ENCODE peak calls at places on chromosomes 1 and 21, in six cellular contexts. One of them, this sample, is unnamed.

GRCh38 chr1:93346472-93346991 is 825 bp downstream of the DR1 start:
- ATAC-seq in HCT116: peak
- ATAC-seq in GM12878: peak
- ATAC-seq in HepG2: peak
- ATAC-seq in upper lobe of left lung: peak
- ATAC-seq in K562: peak
- ATAC-seq in this sample: no peak

GRCh38 chr1:55040083-55040952 is 970 bp downstream of the PCSK9 start:
- ATAC-seq in HCT116: peak
- ATAC-seq in GM12878: no peak
- ATAC-seq in HepG2: peak
- ATAC-seq in upper lobe of left lung: peak
- ATAC-seq in K562: peak
- ATAC-seq in this sample: no peak

GRCh38 chr21:29265690-29266479 is 32.8 kb upstream of the BACH1 start:
- ATAC-seq in HCT116: no peak
- ATAC-seq in GM12878: peak
- ATAC-seq in HepG2: no peak
- ATAC-seq in upper lobe of left lung: no peak
- ATAC-seq in K562: no peak
- ATAC-seq in this sample: no peak

GRCh38 chr1:71986181-71986580 is 296.2 kb downstream of the NEGR1 start:
- ATAC-seq in HCT116: no peak
- ATAC-seq in GM12878: no peak
- ATAC-seq in HepG2: no peak
- ATAC-seq in upper lobe of left lung: no peak
- ATAC-seq in K562: no peak
- ATAC-seq in this sample: no peak

GRCh38 chr1:236904874-236905741 is 99.1 kb downstream of the MT1HL1 start:
- ATAC-seq in HCT116: peak
- ATAC-seq in GM12878: no peak
- ATAC-seq in HepG2: peak
- ATAC-seq in upper lobe of left lung: peak
- ATAC-seq in K562: peak
- ATAC-seq in this sample: peak

GRCh38 chr1:27074175-27074780 is 61.6 kb upstream of the TENT5B start:
- ATAC-seq in HCT116: peak
- ATAC-seq in GM12878: no peak
- ATAC-seq in HepG2: no peak
- ATAC-seq in upper lobe of left lung: peak
- ATAC-seq in K562: peak
- ATAC-seq in this sample: peak

GRCh38 chr1:154809436-154810413 is 60.4 kb downstream of the KCNN3 start:
- ATAC-seq in HCT116: peak
- ATAC-seq in GM12878: peak
- ATAC-seq in HepG2: peak
- ATAC-seq in upper lobe of left lung: peak
- ATAC-seq in K562: no peak
- ATAC-seq in this sample: peak

GRCh38 chr1:168498159-168498609 is 45.6 kb downstream of the XCL2 start:
- ATAC-seq in HCT116: no peak
- ATAC-seq in GM12878: no peak
- ATAC-seq in HepG2: no peak
- ATAC-seq in upper lobe of left lung: no peak
- ATAC-seq in K562: no peak
- ATAC-seq in this sample: peak

GRCh38 chr1:184428604-184429003 is 41.8 kb downstream of the C1orf21 start:
- ATAC-seq in HCT116: no peak
- ATAC-seq in GM12878: no peak
- ATAC-seq in HepG2: no peak
- ATAC-seq in upper lobe of left lung: no peak
- ATAC-seq in K562: no peak
- ATAC-seq in this sample: no peak

GRCh38 chr1:28437924-28438699 is 67.7 kb upstream of the RCC1 start:
- ATAC-seq in HCT116: peak
- ATAC-seq in GM12878: peak
- ATAC-seq in HepG2: peak
- ATAC-seq in upper lobe of left lung: peak
- ATAC-seq in K562: peak
- ATAC-seq in this sample: peak

GRCh38 chr1:65003316-65003664 is 36.9 kb upstream of the JAK1 start:
- ATAC-seq in HCT116: peak
- ATAC-seq in GM12878: no peak
- ATAC-seq in HepG2: peak
- ATAC-seq in upper lobe of left lung: no peak
- ATAC-seq in K562: no peak
- ATAC-seq in this sample: no peak

GRCh38 chr1:216604771-216605170 is 118.5 kb downstream of the ESRRG start:
- ATAC-seq in HCT116: no peak
- ATAC-seq in GM12878: no peak
- ATAC-seq in HepG2: no peak
- ATAC-seq in upper lobe of left lung: no peak
- ATAC-seq in K562: no peak
- ATAC-seq in this sample: no peak

GRCh38 chr1:54331091-54331772 is 75.0 kb downstream of the SSBP3 start:
- ATAC-seq in HCT116: no peak
- ATAC-seq in GM12878: no peak
- ATAC-seq in HepG2: no peak
- ATAC-seq in upper lobe of left lung: no peak
- ATAC-seq in K562: no peak
- ATAC-seq in this sample: no peak

GRCh38 chr1:33443705-33444180 is 12.8 kb upstream of the PHC2 start:
- ATAC-seq in HCT116: peak
- ATAC-seq in GM12878: no peak
- ATAC-seq in HepG2: no peak
- ATAC-seq in upper lobe of left lung: peak
- ATAC-seq in K562: no peak
- ATAC-seq in this sample: no peak

GRCh38 chr1:213332491-213332890 is 281.4 kb downstream of the RPS6KC1 start:
- ATAC-seq in HCT116: no peak
- ATAC-seq in GM12878: no peak
- ATAC-seq in HepG2: no peak
- ATAC-seq in upper lobe of left lung: no peak
- ATAC-seq in K562: no peak
- ATAC-seq in this sample: no peak

GRCh38 chr1:211345719-211346118 is 19.1 kb downstream of the TRAF5 start:
- ATAC-seq in HCT116: no peak
- ATAC-seq in GM12878: no peak
- ATAC-seq in HepG2: no peak
- ATAC-seq in upper lobe of left lung: no peak
- ATAC-seq in K562: no peak
- ATAC-seq in this sample: no peak

GRCh38 chr1:160850541-160850940 is 12.1 kb downstream of the CD244 start:
- ATAC-seq in HCT116: no peak
- ATAC-seq in GM12878: no peak
- ATAC-seq in HepG2: no peak
- ATAC-seq in upper lobe of left lung: no peak
- ATAC-seq in K562: no peak
- ATAC-seq in this sample: no peak

GRCh38 chr1:40956397-40956796 is 23.1 kb upstream of the CTPS1 start:
- ATAC-seq in HCT116: no peak
- ATAC-seq in GM12878: no peak
- ATAC-seq in HepG2: no peak
- ATAC-seq in upper lobe of left lung: no peak
- ATAC-seq in K562: no peak
- ATAC-seq in this sample: no peak

GRCh38 chr1:10635992-10636391 is 160.5 kb downstream of the CASZ1 start:
- ATAC-seq in HCT116: no peak
- ATAC-seq in GM12878: no peak
- ATAC-seq in HepG2: no peak
- ATAC-seq in upper lobe of left lung: no peak
- ATAC-seq in K562: no peak
- ATAC-seq in this sample: no peak

GRCh38 chr1:112805155-112805853 is 90.2 kb upstream of the PPM1J start:
- ATAC-seq in HCT116: no peak
- ATAC-seq in GM12878: no peak
- ATAC-seq in HepG2: peak
- ATAC-seq in upper lobe of left lung: no peak
- ATAC-seq in K562: no peak
- ATAC-seq in this sample: no peak

GRCh38 chr1:236794585-236795034 is 482 bp upstream of the MTR start:
- ATAC-seq in HCT116: no peak
- ATAC-seq in GM12878: no peak
- ATAC-seq in HepG2: no peak
- ATAC-seq in upper lobe of left lung: no peak
- ATAC-seq in K562: no peak
- ATAC-seq in this sample: no peak

GRCh38 chr21:45050361-45050785 is 24.0 kb upstream of the ADARB1 start:
- ATAC-seq in HCT116: no peak
- ATAC-seq in GM12878: no peak
- ATAC-seq in HepG2: no peak
- ATAC-seq in upper lobe of left lung: peak
- ATAC-seq in K562: no peak
- ATAC-seq in this sample: peak
- TF ChIP-seq POLR2AphosphoS5 in HCT116: no peak
- TF ChIP-seq POLR2AphosphoS5 in GM12878: no peak
- TF ChIP-seq POLR2AphosphoS5 in HepG2: no peak
- TF ChIP-seq POLR2AphosphoS5 in upper lobe of left lung: peak
- TF ChIP-seq POLR2AphosphoS5 in K562: no peak
- TF ChIP-seq POLR2AphosphoS5 in this sample: peak

GRCh38 chr1:9454494-9455066 is 84.7 kb upstream of the SLC25A33 start:
- ATAC-seq in HCT116: no peak
- ATAC-seq in GM12878: peak
- ATAC-seq in HepG2: no peak
- ATAC-seq in upper lobe of left lung: no peak
- ATAC-seq in K562: no peak
- ATAC-seq in this sample: no peak

GRCh38 chr1:9451086-9451485 is 88.2 kb upstream of the SLC25A33 start:
- ATAC-seq in HCT116: no peak
- ATAC-seq in GM12878: no peak
- ATAC-seq in HepG2: no peak
- ATAC-seq in upper lobe of left lung: no peak
- ATAC-seq in K562: no peak
- ATAC-seq in this sample: no peak

GRCh38 chr1:9453375-9454093 is 85.7 kb upstream of the SLC25A33 start:
- ATAC-seq in HCT116: no peak
- ATAC-seq in GM12878: no peak
- ATAC-seq in HepG2: peak
- ATAC-seq in upper lobe of left lung: no peak
- ATAC-seq in K562: no peak
- ATAC-seq in this sample: no peak

GRCh38 chr1:9454094-9454418 is 85.2 kb upstream of the SLC25A33 start:
- ATAC-seq in HCT116: no peak
- ATAC-seq in GM12878: no peak
- ATAC-seq in HepG2: no peak
- ATAC-seq in upper lobe of left lung: no peak
- ATAC-seq in K562: no peak
- ATAC-seq in this sample: no peak

GRCh38 chr1:9452516-9453158 is 86.6 kb upstream of the SLC25A33 start:
- ATAC-seq in HCT116: no peak
- ATAC-seq in GM12878: no peak
- ATAC-seq in HepG2: peak
- ATAC-seq in upper lobe of left lung: no peak
- ATAC-seq in K562: no peak
- ATAC-seq in this sample: no peak
- TF ChIP-seq POLR2A in HCT116: no peak
- TF ChIP-seq POLR2A in GM12878: no peak
- TF ChIP-seq POLR2A in HepG2: no peak
- TF ChIP-seq POLR2A in upper lobe of left lung: no peak
- TF ChIP-seq POLR2A in K562: no peak
- TF ChIP-seq POLR2A in this sample: no peak

DNA sequence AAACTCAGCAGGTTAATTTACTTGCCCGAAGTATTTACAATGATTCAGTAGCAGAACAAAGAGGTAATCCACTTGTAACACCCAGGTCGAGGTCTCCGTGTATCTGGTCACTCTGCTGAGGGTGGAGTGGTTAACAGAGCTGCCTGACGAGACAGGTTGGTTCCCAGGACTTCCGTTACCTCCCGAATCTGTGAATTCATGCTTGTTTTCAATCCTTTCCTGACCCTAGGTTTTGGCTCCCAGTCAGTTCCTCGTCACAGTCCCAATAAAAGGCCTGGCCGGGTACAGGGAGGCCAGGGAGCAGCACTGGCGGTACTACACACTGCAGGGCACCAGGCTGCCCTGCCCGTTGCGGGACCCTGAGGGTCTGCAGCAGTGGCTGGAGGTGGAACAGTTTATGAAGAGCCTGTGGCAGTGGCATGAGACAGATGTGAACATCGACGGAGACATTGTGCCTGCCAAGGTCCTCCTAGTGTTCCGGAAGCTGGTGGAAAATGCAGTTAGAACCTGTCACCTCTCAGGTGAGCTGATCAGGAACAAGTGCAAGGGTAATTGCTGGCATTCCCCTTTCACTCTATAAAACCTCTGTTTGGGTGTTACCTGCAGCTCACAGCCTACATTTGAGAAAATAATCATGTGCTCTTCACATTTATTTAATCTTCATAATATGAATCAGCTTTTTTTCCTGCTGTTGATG is 12.8 kb downstream of the MAB21L3 start:
- ATAC-seq in HCT116: no peak
- ATAC-seq in GM12878: no peak
- ATAC-seq in HepG2: no peak
- ATAC-seq in upper lobe of left lung: no peak
- ATAC-seq in K562: no peak
- ATAC-seq in this sample: no peak
- TF ChIP-seq POLR2AphosphoS5 in HCT116: no peak
- TF ChIP-seq POLR2AphosphoS5 in GM12878: no peak
- TF ChIP-seq POLR2AphosphoS5 in HepG2: no peak
- TF ChIP-seq POLR2AphosphoS5 in upper lobe of left lung: no peak
- TF ChIP-seq POLR2AphosphoS5 in K562: no peak
- TF ChIP-seq POLR2AphosphoS5 in this sample: no peak

DNA sequence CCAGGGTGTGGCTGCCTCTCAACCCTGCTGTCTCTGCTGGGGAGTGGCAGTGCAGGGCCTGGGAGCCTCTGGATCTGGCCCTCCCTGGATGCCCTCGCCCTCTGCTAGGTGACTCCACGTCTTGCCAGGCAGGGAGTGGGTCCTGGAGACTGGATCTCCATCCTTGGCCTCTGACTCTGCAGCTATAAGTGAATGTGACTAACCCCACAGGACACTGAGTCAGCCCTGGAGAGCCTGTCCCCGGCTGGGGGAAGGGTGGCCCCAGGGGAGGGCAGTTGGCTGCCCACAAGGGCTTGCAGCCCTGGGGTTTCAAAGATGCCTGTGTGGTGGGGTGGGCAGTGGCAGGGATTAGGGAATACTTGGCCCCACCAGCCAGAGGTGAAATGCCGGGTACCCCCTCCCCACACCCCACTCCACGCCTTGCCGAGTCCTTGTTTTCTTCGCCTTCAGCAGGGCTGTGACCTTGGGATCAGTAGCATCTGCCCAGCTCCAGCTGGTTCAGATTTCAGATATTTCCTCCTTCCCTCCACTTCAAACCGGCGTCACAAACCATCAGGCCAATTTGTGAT is 1.9 kb upstream of the MYBPH start:
- ATAC-seq in HCT116: peak
- ATAC-seq in GM12878: no peak
- ATAC-seq in HepG2: no peak
- ATAC-seq in upper lobe of left lung: no peak
- ATAC-seq in K562: no peak
- ATAC-seq in this sample: no peak
- TF ChIP-seq POLR2A in HCT116: no peak
- TF ChIP-seq POLR2A in GM12878: no peak
- TF ChIP-seq POLR2A in HepG2: no peak
- TF ChIP-seq POLR2A in upper lobe of left lung: no peak
- TF ChIP-seq POLR2A in K562: no peak
- TF ChIP-seq POLR2A in this sample: no peak

GRCh38 chr1:228087771-228088251 is 5.3 kb downstream of the ARF1 start:
- ATAC-seq in HCT116: no peak
- ATAC-seq in GM12878: no peak
- ATAC-seq in HepG2: no peak
- ATAC-seq in upper lobe of left lung: peak
- ATAC-seq in K562: no peak
- ATAC-seq in this sample: no peak
- TF ChIP-seq POLR2AphosphoS5 in HCT116: no peak
- TF ChIP-seq POLR2AphosphoS5 in GM12878: peak
- TF ChIP-seq POLR2AphosphoS5 in HepG2: no peak
- TF ChIP-seq POLR2AphosphoS5 in upper lobe of left lung: peak
- TF ChIP-seq POLR2AphosphoS5 in K562: no peak
- TF ChIP-seq POLR2AphosphoS5 in this sample: no peak

GRCh38 chr1:3900150-3900968 is at the start of gene C1orf174:
- ATAC-seq in HCT116: peak
- ATAC-seq in GM12878: peak
- ATAC-seq in HepG2: peak
- ATAC-seq in upper lobe of left lung: peak
- ATAC-seq in K562: peak
- ATAC-seq in this sample: peak
- TF ChIP-seq POLR2A in HCT116: peak
- TF ChIP-seq POLR2A in GM12878: peak
- TF ChIP-seq POLR2A in HepG2: peak
- TF ChIP-seq POLR2A in upper lobe of left lung: no peak
- TF ChIP-seq POLR2A in K562: peak
- TF ChIP-seq POLR2A in this sample: peak